ENCODE peak calls at places on chromosome 10, in nine cellular contexts. O, X, T, D, Z, F, R, B and P are unnamed samples.

GRCh38 chr10:102758226-102758932 is 14.6 kb downstream of the WBP1L start:
- DNase-seq in Z (no peak), R (no peak), O (no peak), T (no peak), X (no peak), F (no peak), D (no peak), B (no peak), P (no peak)

GRCh38 chr10:17144032-17144431 is 14.4 kb upstream of the CUBN start:
- DNase-seq in T (no peak), D (no peak), O (no peak), B (no peak), X (no peak), Z (no peak), R (no peak), F (no peak), P (no peak)

GRCh38 chr10:101304316-101304715 is 49.6 kb upstream of the BTRC start:
- DNase-seq in Z (no peak), B (no peak), T (no peak), O (no peak), X (no peak), D (no peak), R (no peak), F (no peak), P (no peak)

GRCh38 chr10:130358981-130359650 is 222.9 kb downstream of the GLRX3 start:
- DNase-seq in X (no peak), O (no peak), F (no peak), T (no peak), Z (no peak), B (no peak), R (no peak), D (no peak), P (no peak)

GRCh38 chr10:90885176-90885575 is 13.4 kb downstream of the RPP30 start:
- DNase-seq in Z (no peak), X (no peak), D (no peak), R (peak), T (no peak), O (no peak), B (no peak), F (no peak), P (no peak)

GRCh38 chr10:69758310-69758728 is 43.4 kb upstream of the COL13A1 start:
- DNase-seq in F (no peak), Z (no peak), B (no peak), D (no peak), O (no peak), R (no peak), T (no peak), X (no peak), P (no peak)

GRCh38 chr10:84214612-84215235 is 10.6 kb downstream of the LRIT2 start:
- DNase-seq in R (no peak), Z (no peak), O (no peak), X (peak), T (peak), B (peak), F (no peak), D (no peak), P (peak)

GRCh38 chr10:49608925-49609282 is 1.2 kb upstream of the SLC18A3 start:
- DNase-seq in B (no peak), R (no peak), D (no peak), X (no peak), O (no peak), F (no peak), T (no peak), Z (no peak), P (no peak)

GRCh38 chr10:16854623-16855022 is 37.4 kb upstream of the RSU1 start:
- DNase-seq in F (no peak), T (no peak), R (no peak), X (no peak), Z (no peak), D (no peak), B (no peak), O (no peak), P (no peak)

GRCh38 chr10:100148353-100149211 is 37.2 kb downstream of the ERLIN1 start:
- DNase-seq in Z (no peak), T (peak), R (peak), X (no peak), F (no peak), D (no peak), O (no peak), B (no peak), P (no peak)

GRCh38 chr10:133158756-133159610 is 1.0 kb upstream of the KNDC1 start:
- DNase-seq in F (peak), O (peak), T (no peak), R (no peak), B (no peak), X (no peak), D (no peak), Z (peak), P (peak)

GRCh38 chr10:102613286-102613685 is 31.0 kb upstream of the TRIM8 start:
- DNase-seq in Z (no peak), X (no peak), B (no peak), F (no peak), D (no peak), O (no peak), T (no peak), R (no peak), P (no peak)

GRCh38 chr10:18230794-18231193 is 90.6 kb downstream of the CACNB2 start:
- DNase-seq in O (no peak), Z (no peak), F (no peak), T (no peak), X (no peak), R (peak), D (no peak), B (no peak), P (no peak)

GRCh38 chr10:103433858-103434257 is 18.3 kb downstream of the CALHM2 start:
- DNase-seq in R (no peak), X (no peak), B (no peak), D (no peak), O (peak), Z (no peak), F (peak), T (no peak), P (peak)

DNA sequence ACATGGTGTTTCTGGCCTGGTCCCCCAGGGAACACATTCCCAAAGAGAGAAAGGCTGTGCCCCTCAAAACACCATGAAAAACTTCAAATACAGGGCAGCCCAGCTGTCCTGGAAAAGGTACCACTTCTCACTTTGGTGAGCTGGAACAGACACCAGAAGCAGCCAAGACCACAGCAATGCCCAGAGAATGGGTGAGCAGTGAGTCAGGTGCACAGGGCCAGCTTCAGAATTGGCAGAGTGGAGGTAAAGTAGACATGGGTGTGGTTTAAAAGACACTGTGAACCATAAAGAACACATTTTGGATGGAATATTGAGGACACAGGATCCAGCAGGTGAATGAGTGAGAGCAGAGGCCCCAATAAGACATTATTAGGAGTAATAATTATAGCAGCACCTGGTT is 51.3 kb downstream of the FAM13C start:
- DNase-seq in F (no peak), Z (no peak), D (no peak), T (no peak), X (no peak), R (no peak), O (no peak), B (no peak), P (peak)
- H3K27ac ChIP-seq in F (no peak), Z (peak), D (peak), T (no peak), X (no peak), R (no peak), O (no peak), B (peak), P (peak)

GRCh38 chr10:79072041-79072441 is 3.3 kb downstream of the ZMIZ1 start:
- DNase-seq in X (no peak), B (peak), O (no peak), R (peak), T (no peak), D (no peak), F (no peak), Z (no peak), P (no peak)
- H3K4me3 ChIP-seq in X (peak), B (peak), O (no peak), R (no peak), T (no peak), D (peak), F (peak), Z (peak), P (no peak)

DNA sequence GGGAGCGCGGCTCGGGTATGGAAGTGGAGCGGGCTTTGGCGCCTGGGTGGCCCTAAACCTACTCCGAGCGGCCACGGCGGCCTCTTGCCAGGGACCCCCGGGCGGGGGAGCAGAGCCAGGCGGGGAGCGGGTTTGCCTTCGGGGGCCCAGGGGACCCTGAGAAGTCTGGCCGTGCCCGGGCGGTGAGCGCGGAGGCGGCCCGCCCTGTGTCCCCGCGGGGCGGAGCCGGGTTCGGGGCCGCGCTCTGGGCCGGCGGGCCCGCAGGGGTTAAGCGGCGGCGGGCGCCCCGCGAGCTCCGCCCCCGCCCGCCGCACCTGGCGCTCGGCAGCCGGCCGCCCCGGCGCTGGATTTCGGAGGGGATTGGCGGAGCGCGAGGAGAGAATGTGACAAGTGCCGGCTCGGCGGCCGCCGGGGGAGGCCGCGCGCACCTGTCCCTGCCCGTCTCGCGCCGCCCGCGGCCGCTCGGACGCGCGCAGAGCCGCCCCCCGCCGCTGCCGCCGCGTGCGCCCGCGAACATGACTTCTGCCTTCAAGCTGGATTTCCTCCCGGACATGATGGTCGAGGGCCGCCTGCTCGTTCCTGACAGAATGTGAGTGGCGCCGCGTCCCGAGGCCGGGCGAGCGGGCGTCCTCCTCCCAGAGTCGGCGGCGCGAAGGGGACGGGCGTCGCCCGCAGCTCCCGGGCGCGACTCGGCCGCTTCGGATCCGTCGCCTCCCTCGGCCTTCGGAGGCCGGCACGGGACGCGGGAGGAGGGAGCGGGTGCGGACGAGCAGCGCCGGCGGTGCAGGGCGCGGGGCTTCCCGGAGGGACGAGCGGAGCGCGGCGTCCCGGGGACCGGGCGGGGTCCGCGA is at the start of gene CELF2:
- DNase-seq in X (peak), Z (peak), R (no peak), O (peak), F (peak), T (no peak), D (peak), B (peak), P (peak)
- TF ChIP-seq POLR2A in X (peak), Z (peak), R (no peak), O (no peak), F (no peak), T (no peak), D (peak), B (no peak), P (no peak)

GRCh38 chr10:125082881-125083575 is 77.3 kb downstream of the CTBP2 start:
- DNase-seq in O (no peak), F (no peak), X (no peak), Z (no peak), T (no peak), B (no peak), D (no peak), R (no peak), P (peak)
- H3K27ac ChIP-seq in O (peak), F (no peak), X (peak), Z (no peak), T (peak), B (no peak), D (peak), R (peak), P (peak)

DNA sequence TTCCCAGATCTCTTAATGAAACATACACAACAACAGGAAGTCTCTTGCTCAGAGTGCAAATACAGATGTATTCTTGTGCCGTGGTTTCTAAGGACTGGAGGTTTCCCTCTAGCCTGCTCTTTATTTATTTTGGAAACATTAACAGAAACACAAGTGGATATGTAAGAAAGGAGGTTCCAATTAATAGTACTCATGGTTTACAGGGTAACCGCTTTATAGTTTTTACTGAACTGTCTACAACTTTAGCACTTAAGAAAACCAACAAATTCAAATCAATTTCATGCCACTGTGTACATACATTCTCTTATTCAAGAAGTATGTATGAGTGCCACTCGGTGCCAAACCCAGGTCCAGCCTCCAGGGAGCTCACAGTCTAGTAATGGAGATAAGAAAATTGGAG is 175.9 kb upstream of the AKR1E2 start:
- DNase-seq in X (no peak), D (no peak), B (no peak), Z (no peak), F (no peak), T (no peak), O (no peak), R (peak), P (no peak)
- H3K4me3 ChIP-seq in X (no peak), D (no peak), B (no peak), Z (no peak), F (no peak), T (no peak), O (no peak), R (no peak), P (no peak)

DNA sequence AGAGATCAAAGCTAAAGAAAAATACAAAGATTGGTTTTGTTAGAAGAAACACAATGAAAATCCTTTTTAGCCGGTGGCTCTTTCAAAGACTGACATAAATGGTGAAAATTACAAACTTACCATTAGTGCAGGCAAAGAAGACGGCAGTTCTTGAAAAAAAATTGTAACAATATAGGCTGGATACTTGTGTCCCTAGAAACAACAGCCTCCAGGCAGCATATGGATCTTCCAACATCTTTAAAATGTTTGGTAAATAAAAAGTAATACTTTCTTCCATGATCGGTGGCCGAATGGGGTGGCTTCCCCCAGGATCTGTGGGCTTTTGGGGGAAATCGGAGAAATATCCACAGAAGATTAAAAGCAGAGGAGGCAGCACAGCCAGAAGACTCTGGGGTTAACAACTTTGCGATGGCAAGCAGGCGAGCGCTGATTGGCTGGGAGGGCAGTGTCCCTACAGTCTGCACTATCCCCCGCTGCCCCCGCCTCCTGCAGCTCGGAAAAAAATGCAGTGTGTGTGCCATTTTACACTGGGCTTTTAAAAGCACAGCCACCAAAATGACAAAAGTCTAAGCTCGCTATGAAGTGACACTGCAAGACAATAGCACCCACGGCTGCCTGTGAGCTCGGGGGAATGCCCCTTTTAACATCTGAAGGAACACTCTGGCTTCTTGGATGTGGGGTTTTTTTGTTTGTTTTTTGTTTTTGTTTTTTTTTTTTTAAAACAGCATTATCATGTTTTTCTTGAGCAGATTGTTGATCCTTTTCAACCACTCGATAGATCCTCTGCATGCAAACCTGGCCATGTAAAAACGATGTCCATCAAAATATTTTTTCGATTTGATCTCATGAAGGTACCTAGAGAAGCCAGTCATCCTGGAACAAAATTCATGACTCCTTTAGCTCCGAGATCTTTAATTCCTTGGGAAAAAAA is 31.7 kb upstream of the EPC1 start:
- DNase-seq in F (peak), X (peak), B (peak), O (peak), R (peak), D (peak), T (peak), Z (peak), P (peak)
- TF ChIP-seq POLR2A in F (no peak), X (peak), B (peak), O (peak), R (peak), D (peak), T (peak), Z (peak), P (no peak)

GRCh38 chr10:22247636-22248035 is 29.8 kb upstream of the EBLN1 start:
- DNase-seq in Z (no peak), R (no peak), T (no peak), D (no peak), X (no peak), B (no peak), F (no peak), O (no peak), P (no peak)
- H3K27ac ChIP-seq in Z (no peak), R (no peak), T (peak), D (no peak), X (no peak), B (no peak), F (no peak), O (no peak), P (no peak)

GRCh38 chr10:114304017-114304565 is 65.0 kb downstream of the VWA2 start:
- DNase-seq in F (peak), R (peak), Z (peak), B (peak), D (peak), O (peak), X (peak), T (peak), P (peak)
- H3K4me3 ChIP-seq in F (peak), R (peak), Z (peak), B (peak), D (peak), O (no peak), X (peak), T (peak), P (no peak)

GRCh38 chr10:35640951-35641429 is 1.1 kb downstream of the FZD8 start:
- DNase-seq in Z (peak), O (peak), R (peak), B (peak), F (peak), X (peak), T (peak), D (peak), P (peak)
- TF ChIP-seq POLR2A in Z (no peak), O (peak), R (no peak), B (no peak), F (no peak), X (peak), T (no peak), D (no peak), P (peak)

GRCh38 chr10:77212632-77213031 is 425.0 kb downstream of the KCNMA1 start:
- DNase-seq in B (no peak), D (no peak), Z (no peak), T (no peak), R (no peak), X (no peak), O (no peak), F (no peak), P (no peak)

GRCh38 chr10:77205135-77205534 is 432.5 kb downstream of the KCNMA1 start:
- DNase-seq in Z (no peak), B (no peak), D (no peak), T (no peak), O (no peak), X (no peak), F (no peak), R (no peak), P (no peak)

GRCh38 chr10:77210645-77211044 is 427.0 kb downstream of the KCNMA1 start:
- DNase-seq in Z (no peak), X (no peak), D (no peak), F (no peak), B (no peak), T (no peak), O (no peak), R (no peak), P (no peak)

GRCh38 chr10:77207182-77208165 is 430.1 kb downstream of the KCNMA1 start:
- DNase-seq in O (no peak), D (no peak), X (no peak), Z (no peak), F (no peak), T (no peak), R (no peak), B (no peak), P (no peak)

GRCh38 chr10:77208857-77209256 is 428.8 kb downstream of the KCNMA1 start:
- DNase-seq in Z (no peak), D (no peak), X (no peak), B (no peak), T (no peak), O (no peak), F (no peak), R (no peak), P (no peak)
- H3K27ac ChIP-seq in Z (no peak), D (no peak), X (peak), B (no peak), T (no peak), O (no peak), F (no peak), R (no peak), P (no peak)